ENCODE peak calls at places on chromosomes 16 and 17, in six cellular contexts. One of them, this sample, is unnamed.

GRCh38 chr17:4097165-4097960 is 45.5 kb downstream of the ZZEF1 start:
- DNase-seq in choroid plexus epithelial cell: no peak
- DNase-seq in GM12865: no peak
- DNase-seq in OCI-LY7: no peak
- DNase-seq in ovary: no peak
- DNase-seq in thyroid gland: no peak
- DNase-seq in this sample: no peak

GRCh38 chr16:50718061-50718760 is 23.7 kb upstream of the CYLD start:
- DNase-seq in choroid plexus epithelial cell: peak; percentile 53
- DNase-seq in GM12865: no peak
- DNase-seq in OCI-LY7: no peak
- DNase-seq in ovary: no peak
- DNase-seq in thyroid gland: no peak
- DNase-seq in this sample: peak; percentile 70

GRCh38 chr17:32259596-32259995 is 6.0 kb upstream of the RHBDL3 start:
- DNase-seq in choroid plexus epithelial cell: peak; percentile 78
- DNase-seq in GM12865: no peak
- DNase-seq in OCI-LY7: no peak
- DNase-seq in ovary: no peak
- DNase-seq in thyroid gland: no peak
- DNase-seq in this sample: peak; percentile 72

GRCh38 chr17:7083592-7083991 is 3.5 kb upstream of the CLEC10A start:
- DNase-seq in choroid plexus epithelial cell: peak; percentile 13
- DNase-seq in GM12865: no peak
- DNase-seq in OCI-LY7: no peak
- DNase-seq in ovary: no peak
- DNase-seq in thyroid gland: no peak
- DNase-seq in this sample: peak; percentile 45

GRCh38 chr16:4306439-4307214 is 9.2 kb upstream of the GLIS2 start:
- DNase-seq in choroid plexus epithelial cell: no peak
- DNase-seq in GM12865: peak; percentile 63
- DNase-seq in OCI-LY7: peak; percentile 83
- DNase-seq in ovary: no peak
- DNase-seq in thyroid gland: peak; percentile 79
- DNase-seq in this sample: no peak

GRCh38 chr17:82333279-82334171 is at the start of gene SECTM1:
- DNase-seq in choroid plexus epithelial cell: peak; percentile 15
- DNase-seq in GM12865: no peak
- DNase-seq in OCI-LY7: no peak
- DNase-seq in ovary: peak; percentile 82
- DNase-seq in thyroid gland: peak; percentile 52
- DNase-seq in this sample: peak; percentile 34

GRCh38 chr16:66935319-66936011 is at the start of gene CES2:
- DNase-seq in choroid plexus epithelial cell: peak; percentile 17
- DNase-seq in GM12865: no peak
- DNase-seq in OCI-LY7: no peak
- DNase-seq in ovary: peak; percentile 60
- DNase-seq in thyroid gland: peak; percentile 90
- DNase-seq in this sample: peak; percentile 50

GRCh38 chr17:61122356-61122913 is 277.2 kb upstream of the TBX2 start:
- DNase-seq in choroid plexus epithelial cell: no peak
- DNase-seq in GM12865: no peak
- DNase-seq in OCI-LY7: no peak
- DNase-seq in ovary: no peak
- DNase-seq in thyroid gland: no peak
- DNase-seq in this sample: no peak

GRCh38 chr16:69767459-69768229 is 5.5 kb downstream of the WWP2 start:
- DNase-seq in choroid plexus epithelial cell: no peak
- DNase-seq in GM12865: no peak
- DNase-seq in OCI-LY7: no peak
- DNase-seq in ovary: no peak
- DNase-seq in thyroid gland: no peak
- DNase-seq in this sample: no peak

GRCh38 chr16:11734025-11734652 is 8.5 kb downstream of the TXNDC11 start:
- DNase-seq in choroid plexus epithelial cell: no peak
- DNase-seq in GM12865: peak; percentile 67
- DNase-seq in OCI-LY7: peak; percentile 66
- DNase-seq in ovary: no peak
- DNase-seq in thyroid gland: peak; percentile 56
- DNase-seq in this sample: no peak

GRCh38 chr17:45686250-45686649 is 97.9 kb upstream of the CRHR1 start:
- DNase-seq in choroid plexus epithelial cell: no peak
- DNase-seq in GM12865: no peak
- DNase-seq in OCI-LY7: no peak
- DNase-seq in ovary: no peak
- DNase-seq in thyroid gland: no peak
- DNase-seq in this sample: no peak

GRCh38 chr17:72640415-72641165 is 451.9 kb downstream of the SLC39A11 start:
- DNase-seq in choroid plexus epithelial cell: no peak
- DNase-seq in GM12865: no peak
- DNase-seq in OCI-LY7: no peak
- DNase-seq in ovary: no peak
- DNase-seq in thyroid gland: peak; percentile 29
- DNase-seq in this sample: no peak

GRCh38 chr16:31471875-31472558 is at the start of gene TGFB1I1:
- DNase-seq in choroid plexus epithelial cell: peak; percentile 78
- DNase-seq in GM12865: no peak
- DNase-seq in OCI-LY7: no peak
- DNase-seq in ovary: peak; percentile 89
- DNase-seq in thyroid gland: peak; percentile 24
- DNase-seq in this sample: peak; percentile 67

GRCh38 chr16:71867934-71868333 is 16.0 kb downstream of the ZNF821 start:
- DNase-seq in choroid plexus epithelial cell: peak; percentile 27
- DNase-seq in GM12865: no peak
- DNase-seq in OCI-LY7: no peak
- DNase-seq in ovary: no peak
- DNase-seq in thyroid gland: no peak
- DNase-seq in this sample: no peak

GRCh38 chr16:74556375-74556922 is 50.5 kb downstream of the GLG1 start:
- DNase-seq in choroid plexus epithelial cell: peak; percentile 43
- DNase-seq in GM12865: no peak
- DNase-seq in OCI-LY7: no peak
- DNase-seq in ovary: no peak
- DNase-seq in thyroid gland: no peak
- DNase-seq in this sample: no peak

GRCh38 chr17:42889809-42890208 is 10.8 kb upstream of the G6PC1 start:
- DNase-seq in choroid plexus epithelial cell: no peak
- DNase-seq in GM12865: no peak
- DNase-seq in OCI-LY7: no peak
- DNase-seq in ovary: no peak
- DNase-seq in thyroid gland: no peak
- DNase-seq in this sample: no peak

GRCh38 chr17:37770631-37771518 is 26.0 kb upstream of the HNF1B start:
- DNase-seq in choroid plexus epithelial cell: peak; percentile 77
- DNase-seq in GM12865: peak; percentile 54
- DNase-seq in OCI-LY7: peak; percentile 6
- DNase-seq in ovary: no peak
- DNase-seq in thyroid gland: peak; percentile 78
- DNase-seq in this sample: peak; percentile 56

GRCh38 chr17:67374329-67375053 is 2.6 kb upstream of the PITPNC1 start:
- DNase-seq in choroid plexus epithelial cell: peak; percentile 92
- DNase-seq in GM12865: peak; percentile 94
- DNase-seq in OCI-LY7: peak; percentile 89
- DNase-seq in ovary: peak; percentile 88
- DNase-seq in thyroid gland: peak; percentile 89
- DNase-seq in this sample: peak; percentile 85

GRCh38 chr17:8124350-8125195 is 667 bp upstream of the HES7 start:
- DNase-seq in choroid plexus epithelial cell: peak; percentile 49
- DNase-seq in GM12865: peak; percentile 42
- DNase-seq in OCI-LY7: peak; percentile 32
- DNase-seq in ovary: peak; percentile 48
- DNase-seq in thyroid gland: no peak
- DNase-seq in this sample: no peak

GRCh38 chr16:55563797-55564196 is 2.7 kb upstream of the CAPNS2 start:
- DNase-seq in choroid plexus epithelial cell: no peak
- DNase-seq in GM12865: no peak
- DNase-seq in OCI-LY7: no peak
- DNase-seq in ovary: no peak
- DNase-seq in thyroid gland: no peak
- DNase-seq in this sample: no peak
- TF ChIP-seq CTCF in choroid plexus epithelial cell: no peak
- TF ChIP-seq CTCF in GM12865: no peak
- TF ChIP-seq CTCF in OCI-LY7: no peak
- TF ChIP-seq CTCF in ovary: no peak
- TF ChIP-seq CTCF in thyroid gland: no peak
- TF ChIP-seq CTCF in this sample: no peak

DNA sequence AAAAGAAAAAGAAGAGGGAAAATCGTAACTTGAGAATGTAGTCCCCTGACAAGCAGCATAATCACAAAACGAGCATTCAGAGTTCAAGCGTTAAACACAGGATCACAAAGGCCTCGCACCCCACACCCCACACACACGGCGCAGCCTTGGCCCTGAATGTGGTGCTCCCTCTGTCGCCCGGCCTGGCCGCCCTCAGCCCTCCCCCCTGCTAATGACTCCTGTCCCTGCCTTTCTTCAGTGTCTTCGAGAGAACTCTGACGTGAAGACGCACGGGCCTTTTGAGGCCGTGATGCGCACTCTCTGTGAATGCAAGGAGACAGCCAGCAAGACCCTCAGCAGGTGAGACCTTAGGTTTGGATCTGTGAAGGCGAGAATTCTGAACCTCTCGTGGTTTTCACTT is 47.5 kb upstream of the ENDOV start:
- DNase-seq in choroid plexus epithelial cell: no peak
- DNase-seq in GM12865: no peak
- DNase-seq in OCI-LY7: no peak
- DNase-seq in ovary: no peak
- DNase-seq in thyroid gland: no peak
- DNase-seq in this sample: no peak
- TF ChIP-seq CTCF in choroid plexus epithelial cell: no peak
- TF ChIP-seq CTCF in GM12865: no peak
- TF ChIP-seq CTCF in OCI-LY7: no peak
- TF ChIP-seq CTCF in ovary: no peak
- TF ChIP-seq CTCF in thyroid gland: no peak
- TF ChIP-seq CTCF in this sample: no peak

DNA sequence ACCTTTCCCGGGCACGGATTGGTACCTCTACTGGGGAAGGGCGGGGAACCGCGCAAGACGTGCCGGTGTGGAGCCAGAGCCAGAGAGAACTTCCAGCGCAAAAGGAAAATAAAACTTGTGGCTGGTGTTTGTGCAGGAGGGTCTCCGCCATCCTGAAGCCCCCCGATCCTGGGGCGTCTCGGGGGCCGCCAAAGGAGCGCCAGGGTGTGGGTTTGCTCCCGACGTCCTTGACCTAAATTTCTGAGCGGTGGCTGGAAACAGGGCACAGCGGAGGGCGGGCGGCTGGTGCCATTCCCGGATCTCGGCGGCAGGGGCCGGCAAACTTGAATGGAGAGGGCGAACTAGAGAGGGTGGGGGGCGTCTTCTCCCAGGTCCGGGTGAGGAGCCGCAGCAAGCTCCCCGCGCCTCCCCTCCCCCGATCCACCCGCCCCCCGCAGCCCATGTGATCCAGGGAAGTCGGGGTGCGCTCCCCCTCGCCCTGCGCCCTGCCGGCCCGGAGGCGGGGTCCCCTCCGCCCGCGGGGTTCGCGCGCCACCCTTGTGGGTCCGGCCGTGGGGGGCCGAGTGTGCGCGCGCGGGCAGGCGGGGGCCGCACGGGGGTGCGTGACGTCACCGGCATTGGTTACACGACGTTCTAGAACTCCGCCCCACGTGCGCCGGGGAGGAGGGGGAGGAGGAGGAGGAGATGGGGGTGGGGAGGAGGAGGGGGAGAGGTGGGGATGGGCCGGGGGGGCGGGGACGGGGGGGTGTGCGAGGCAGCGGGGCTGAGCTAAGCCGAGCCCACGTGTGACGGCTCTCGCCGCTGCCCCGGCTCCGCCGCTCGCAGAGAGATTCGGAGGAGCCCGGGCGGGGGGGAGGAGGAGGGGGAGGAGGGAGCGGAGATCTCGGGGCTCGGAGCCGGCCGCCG is at the start of gene MSI2:
- DNase-seq in choroid plexus epithelial cell: peak; percentile 90
- DNase-seq in GM12865: peak; percentile 94
- DNase-seq in OCI-LY7: peak; percentile 89
- DNase-seq in ovary: peak; percentile 99
- DNase-seq in thyroid gland: peak; percentile 94
- DNase-seq in this sample: peak; percentile 78
- TF ChIP-seq CTCF in choroid plexus epithelial cell: peak; percentile 14
- TF ChIP-seq CTCF in GM12865: no peak
- TF ChIP-seq CTCF in OCI-LY7: no peak
- TF ChIP-seq CTCF in ovary: no peak
- TF ChIP-seq CTCF in thyroid gland: no peak
- TF ChIP-seq CTCF in this sample: no peak

DNA sequence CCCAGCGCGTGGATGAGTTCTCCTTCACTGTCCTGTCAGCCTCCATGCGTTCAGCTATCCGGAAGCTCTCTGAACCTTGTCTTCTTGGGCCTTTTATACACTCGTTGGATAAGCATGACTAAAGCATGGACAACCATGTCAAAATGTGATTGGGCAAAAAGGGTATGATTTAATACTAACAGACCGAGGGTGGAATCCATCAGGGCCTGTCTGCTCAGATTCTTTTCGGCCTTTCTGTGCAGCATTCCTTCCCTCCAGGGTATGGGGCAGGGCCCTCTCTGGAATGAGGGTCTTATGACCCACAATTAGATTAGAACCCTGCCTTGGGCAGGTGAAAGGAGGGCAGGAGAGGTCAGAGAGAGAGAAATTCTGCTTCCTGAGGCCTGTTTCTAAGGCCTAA is 14.0 kb upstream of the CCL5 start:
- DNase-seq in choroid plexus epithelial cell: no peak
- DNase-seq in GM12865: no peak
- DNase-seq in OCI-LY7: no peak
- DNase-seq in ovary: no peak
- DNase-seq in thyroid gland: no peak
- DNase-seq in this sample: no peak
- TF ChIP-seq CTCF in choroid plexus epithelial cell: no peak
- TF ChIP-seq CTCF in GM12865: no peak
- TF ChIP-seq CTCF in OCI-LY7: no peak
- TF ChIP-seq CTCF in ovary: no peak
- TF ChIP-seq CTCF in thyroid gland: no peak
- TF ChIP-seq CTCF in this sample: no peak

GRCh38 chr16:49687603-49688002 is 168.3 kb downstream of the ZNF423 start:
- DNase-seq in choroid plexus epithelial cell: no peak
- DNase-seq in GM12865: no peak
- DNase-seq in OCI-LY7: no peak
- DNase-seq in ovary: no peak
- DNase-seq in thyroid gland: no peak
- DNase-seq in this sample: no peak
- TF ChIP-seq CTCF in choroid plexus epithelial cell: no peak
- TF ChIP-seq CTCF in GM12865: no peak
- TF ChIP-seq CTCF in OCI-LY7: no peak
- TF ChIP-seq CTCF in ovary: no peak
- TF ChIP-seq CTCF in thyroid gland: no peak
- TF ChIP-seq CTCF in this sample: no peak

DNA sequence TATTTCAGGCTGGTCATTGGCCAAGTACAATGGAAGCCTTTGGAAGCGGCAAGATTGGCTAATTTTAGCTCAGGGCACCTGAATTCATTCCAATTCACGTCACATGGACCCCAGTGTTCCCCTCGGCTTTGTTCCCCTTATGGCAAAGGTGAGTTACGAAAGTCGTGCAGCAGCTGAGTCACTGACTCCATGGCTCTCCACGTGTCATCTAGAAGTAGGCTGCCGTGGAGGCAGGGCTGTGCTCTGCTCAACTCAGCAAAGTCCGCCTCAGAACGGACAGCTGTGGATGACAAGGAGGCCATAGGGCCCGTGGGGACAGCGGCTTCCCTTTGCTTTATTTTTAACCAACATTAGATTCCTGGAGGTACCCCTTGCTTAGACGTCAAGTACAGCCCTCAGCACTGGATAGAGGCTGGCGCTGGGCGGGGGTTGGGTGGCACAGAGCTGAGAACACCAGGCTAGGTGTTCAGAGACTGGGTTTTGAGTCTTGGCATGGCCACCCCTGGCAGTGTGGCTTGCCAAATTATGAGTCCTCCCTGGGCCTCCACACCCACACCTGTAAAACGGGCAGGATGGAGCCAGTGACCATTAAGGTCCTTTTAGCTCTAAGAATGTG is 23.6 kb downstream of the ADAD2 start:
- DNase-seq in choroid plexus epithelial cell: no peak
- DNase-seq in GM12865: no peak
- DNase-seq in OCI-LY7: no peak
- DNase-seq in ovary: no peak
- DNase-seq in thyroid gland: no peak
- DNase-seq in this sample: no peak
- TF ChIP-seq CTCF in choroid plexus epithelial cell: no peak
- TF ChIP-seq CTCF in GM12865: no peak
- TF ChIP-seq CTCF in OCI-LY7: no peak
- TF ChIP-seq CTCF in ovary: no peak
- TF ChIP-seq CTCF in thyroid gland: no peak
- TF ChIP-seq CTCF in this sample: no peak